ENCODE peak calls at places on chromosomes 5 and 9, in nine cellular contexts. D is gastrocnemius medialis; C is HTR-8/SVneo; Z is T follicular helper cell; A is stimulated activated CD4-positive, alpha-beta T cell treated with anti-CD3 and anti-CD28 coated beads, Interleukin-1b, Interleukin-23, amount 100 ng/mL, for 24 hours; G is mammary epithelial cell; R is HCEC 1CT; I is activated naive CD4-positive, alpha-beta T cell; U is WTC11. E is an unnamed sample.

GRCh38 chr9:74824654-74825053 is 63.1 kb downstream of the TRPM6 start:
- DNase-seq in R (peak), U (no peak), A (no peak), I (no peak), Z (no peak), G (peak), D (no peak), C (peak), E (peak)

GRCh38 chr9:109319072-109319630 is 1.7 kb downstream of the EPB41L4B start:
- DNase-seq in A (no peak), I (no peak), G (no peak), Z (no peak), D (no peak), R (no peak), C (no peak), U (no peak), E (no peak)

GRCh38 chr9:131714161-131714646 is 25.7 kb downstream of the RAPGEF1 start:
- DNase-seq in I (no peak), R (peak), D (no peak), G (peak), Z (no peak), U (no peak), A (no peak), C (no peak), E (peak)

GRCh38 chr5:16741007-16741406 is 124.2 kb upstream of the RETREG1 start:
- DNase-seq in R (no peak), I (no peak), C (no peak), Z (no peak), G (peak), D (no peak), A (no peak), U (no peak), E (no peak)

GRCh38 chr9:136096505-136097001 is 1.5 kb upstream of the NACC2 start:
- DNase-seq in G (no peak), C (no peak), D (no peak), U (no peak), R (no peak), I (no peak), Z (no peak), A (no peak), E (no peak)

GRCh38 chr5:160207061-160207460 is 22.2 kb upstream of the FABP6 start:
- DNase-seq in U (no peak), R (no peak), I (no peak), A (no peak), Z (no peak), C (no peak), G (no peak), D (no peak), E (no peak)

GRCh38 chr9:127977877-127978647 is 2.7 kb downstream of the EEIG1 start:
- DNase-seq in R (peak), Z (no peak), G (peak), I (no peak), U (peak), C (no peak), A (no peak), D (no peak), E (peak)

GRCh38 chr9:130973686-130974281 is 34.7 kb upstream of the FIBCD1 start:
- DNase-seq in G (no peak), C (no peak), R (no peak), D (no peak), Z (no peak), A (no peak), I (no peak), U (no peak), E (no peak)

GRCh38 chr5:80186634-80187033 is 69.2 kb downstream of the SERINC5 start:
- DNase-seq in I (no peak), Z (no peak), U (no peak), G (no peak), A (no peak), D (no peak), R (no peak), C (no peak), E (peak)

GRCh38 chr5:174723979-174724483 is 351 bp upstream of the MSX2 start:
- DNase-seq in Z (no peak), U (no peak), R (no peak), A (no peak), D (no peak), G (peak), C (no peak), I (no peak), E (no peak)

GRCh38 chr5:62143268-62144229 is 162.5 kb upstream of the KIF2A start:
- DNase-seq in C (peak), R (peak), G (peak), D (no peak), U (no peak), I (no peak), Z (no peak), A (no peak), E (peak)

GRCh38 chr9:121755581-121755980 is 104.1 kb downstream of the DAB2IP start:
- DNase-seq in U (no peak), A (no peak), Z (no peak), I (no peak), R (no peak), G (no peak), D (no peak), C (no peak), E (no peak)

GRCh38 chr9:93127395-93127911 is 6.6 kb downstream of the NINJ1 start:
- DNase-seq in U (no peak), G (no peak), D (no peak), C (no peak), Z (no peak), A (no peak), R (no peak), I (no peak), E (no peak)

GRCh38 chr5:15483348-15484090 is 16.5 kb upstream of the FBXL7 start:
- DNase-seq in Z (no peak), I (no peak), C (no peak), G (no peak), A (no peak), U (no peak), D (no peak), R (no peak), E (no peak)

GRCh38 chr9:72526901-72527800 is 5.7 kb downstream of the TMC1 start:
- DNase-seq in G (peak), Z (peak), C (peak), I (peak), A (peak), U (peak), D (peak), R (peak), E (peak)

GRCh38 chr9:137453643-137454081 is 5.5 kb downstream of the NSMF start:
- DNase-seq in U (peak), A (peak), C (peak), Z (peak), D (peak), G (no peak), I (peak), R (peak), E (no peak)

GRCh38 chr5:56638061-56638621 is 177.2 kb upstream of the MAP3K1 start:
- DNase-seq in D (no peak), I (no peak), U (no peak), G (peak), Z (no peak), R (no peak), C (no peak), A (no peak), E (no peak)

GRCh38 chr5:74516217-74516636 is 124.3 kb downstream of the ENC1 start:
- DNase-seq in U (no peak), A (no peak), R (peak), I (no peak), G (no peak), D (no peak), C (peak), Z (no peak), E (no peak)

GRCh38 chr9:29976981-29977380 is 2403.7 kb upstream of the C9orf72 start:
- DNase-seq in A (no peak), I (no peak), D (no peak), U (no peak), Z (no peak), R (no peak), C (no peak), G (no peak), E (no peak)

GRCh38 chr5:127001621-127002296 is 28.6 kb downstream of the MARCHF3 start:
- DNase-seq in C (peak), G (no peak), R (peak), U (no peak), D (no peak), Z (no peak), I (no peak), A (no peak), E (peak)

GRCh38 chr5:9063615-9064245 is 482.1 kb downstream of the SEMA5A start:
- DNase-seq in G (no peak), I (no peak), D (no peak), U (no peak), R (no peak), A (no peak), Z (no peak), C (no peak), E (no peak)

GRCh38 chr5:1380011-1380817 is 35.3 kb upstream of the CLPTM1L start:
- DNase-seq in D (no peak), G (peak), I (peak), A (no peak), C (no peak), R (no peak), Z (peak), U (peak), E (no peak)

GRCh38 chr9:21591221-21592062 is 109.3 kb upstream of the IFNE start:
- DNase-seq in A (peak), I (no peak), D (peak), R (peak), Z (no peak), C (peak), U (peak), G (peak), E (no peak)

E was measured in H4.